ENCODE peak calls at places on chromosomes 5 and 9, in seven cellular contexts. One of them, this sample, is unnamed.

GRCh38 chr5:136108131-136108739 is 24.4 kb upstream of the SMAD5 start:
- DNase-seq in H9: no peak
- DNase-seq in trophoblast cell: no peak
- DNase-seq in neuronal stem cell: no peak
- DNase-seq in IMR-90: no peak
- DNase-seq in mesenchymal stem cell: no peak
- DNase-seq in H1: no peak
- DNase-seq in this sample: no peak

GRCh38 chr5:50874277-50874984 is 208.0 kb downstream of the PARP8 start:
- DNase-seq in H9: no peak
- DNase-seq in trophoblast cell: peak
- DNase-seq in neuronal stem cell: no peak
- DNase-seq in IMR-90: no peak
- DNase-seq in mesenchymal stem cell: peak
- DNase-seq in H1: no peak
- DNase-seq in this sample: no peak

GRCh38 chr9:14314424-14314928 is 535 bp upstream of the NFIB start:
- DNase-seq in H9: peak
- DNase-seq in trophoblast cell: peak
- DNase-seq in neuronal stem cell: no peak
- DNase-seq in IMR-90: peak
- DNase-seq in mesenchymal stem cell: peak
- DNase-seq in H1: no peak
- DNase-seq in this sample: peak

GRCh38 chr5:90987711-90988110 is 395.4 kb downstream of the ARRDC3 start:
- DNase-seq in H9: no peak
- DNase-seq in trophoblast cell: peak
- DNase-seq in neuronal stem cell: no peak
- DNase-seq in IMR-90: no peak
- DNase-seq in mesenchymal stem cell: no peak
- DNase-seq in H1: no peak
- DNase-seq in this sample: no peak

GRCh38 chr9:9970514-9970913 is 642.3 kb downstream of the PTPRD start:
- DNase-seq in H9: no peak
- DNase-seq in trophoblast cell: no peak
- DNase-seq in neuronal stem cell: peak
- DNase-seq in IMR-90: no peak
- DNase-seq in mesenchymal stem cell: no peak
- DNase-seq in H1: no peak
- DNase-seq in this sample: no peak

GRCh38 chr9:102740578-102740977 is 254.6 kb upstream of the CYLC2 start:
- DNase-seq in H9: no peak
- DNase-seq in trophoblast cell: no peak
- DNase-seq in neuronal stem cell: no peak
- DNase-seq in IMR-90: no peak
- DNase-seq in mesenchymal stem cell: no peak
- DNase-seq in H1: no peak
- DNase-seq in this sample: no peak

GRCh38 chr9:126788631-126789349 is 16.1 kb upstream of the ZBTB43 start:
- DNase-seq in H9: no peak
- DNase-seq in trophoblast cell: peak
- DNase-seq in neuronal stem cell: no peak
- DNase-seq in IMR-90: peak
- DNase-seq in mesenchymal stem cell: peak
- DNase-seq in H1: no peak
- DNase-seq in this sample: no peak

GRCh38 chr5:38548064-38548759 is 8.2 kb downstream of the LIFR start:
- DNase-seq in H9: no peak
- DNase-seq in trophoblast cell: no peak
- DNase-seq in neuronal stem cell: no peak
- DNase-seq in IMR-90: no peak
- DNase-seq in mesenchymal stem cell: no peak
- DNase-seq in H1: no peak
- DNase-seq in this sample: no peak

GRCh38 chr9:93552923-93553322 is 23.5 kb upstream of the PHF2 start:
- DNase-seq in H9: no peak
- DNase-seq in trophoblast cell: no peak
- DNase-seq in neuronal stem cell: no peak
- DNase-seq in IMR-90: no peak
- DNase-seq in mesenchymal stem cell: no peak
- DNase-seq in H1: no peak
- DNase-seq in this sample: no peak

GRCh38 chr9:89626741-89627265 is 22.0 kb downstream of the GADD45G start:
- DNase-seq in H9: no peak
- DNase-seq in trophoblast cell: no peak
- DNase-seq in neuronal stem cell: no peak
- DNase-seq in IMR-90: no peak
- DNase-seq in mesenchymal stem cell: no peak
- DNase-seq in H1: no peak
- DNase-seq in this sample: no peak

GRCh38 chr9:136010615-136011341 is 49.6 kb upstream of the UBAC1 start:
- DNase-seq in H9: peak
- DNase-seq in trophoblast cell: no peak
- DNase-seq in neuronal stem cell: no peak
- DNase-seq in IMR-90: no peak
- DNase-seq in mesenchymal stem cell: no peak
- DNase-seq in H1: no peak
- DNase-seq in this sample: no peak

GRCh38 chr5:58239075-58239474 is 220.8 kb downstream of the PLK2 start:
- DNase-seq in H9: no peak
- DNase-seq in trophoblast cell: no peak
- DNase-seq in neuronal stem cell: no peak
- DNase-seq in IMR-90: no peak
- DNase-seq in mesenchymal stem cell: no peak
- DNase-seq in H1: no peak
- DNase-seq in this sample: no peak

GRCh38 chr5:10914741-10915480 is 153.9 kb upstream of the DAP start:
- DNase-seq in H9: no peak
- DNase-seq in trophoblast cell: no peak
- DNase-seq in neuronal stem cell: no peak
- DNase-seq in IMR-90: no peak
- DNase-seq in mesenchymal stem cell: no peak
- DNase-seq in H1: no peak
- DNase-seq in this sample: no peak

GRCh38 chr9:120905794-120906248 is 20.8 kb downstream of the TRAF1 start:
- DNase-seq in H9: no peak
- DNase-seq in trophoblast cell: no peak
- DNase-seq in neuronal stem cell: no peak
- DNase-seq in IMR-90: no peak
- DNase-seq in mesenchymal stem cell: no peak
- DNase-seq in H1: no peak
- DNase-seq in this sample: no peak

GRCh38 chr9:92749934-92750315 is 14.7 kb downstream of the BICD2 start:
- DNase-seq in H9: no peak
- DNase-seq in trophoblast cell: no peak
- DNase-seq in neuronal stem cell: no peak
- DNase-seq in IMR-90: peak
- DNase-seq in mesenchymal stem cell: peak
- DNase-seq in H1: no peak
- DNase-seq in this sample: peak

GRCh38 chr9:7117676-7118561 is 360.1 kb downstream of the KDM4C start:
- DNase-seq in H9: no peak
- DNase-seq in trophoblast cell: no peak
- DNase-seq in neuronal stem cell: no peak
- DNase-seq in IMR-90: peak
- DNase-seq in mesenchymal stem cell: peak
- DNase-seq in H1: no peak
- DNase-seq in this sample: no peak

GRCh38 chr5:134543820-134544692 is 18.6 kb downstream of the JADE2 start:
- DNase-seq in H9: no peak
- DNase-seq in trophoblast cell: no peak
- DNase-seq in neuronal stem cell: no peak
- DNase-seq in IMR-90: no peak
- DNase-seq in mesenchymal stem cell: no peak
- DNase-seq in H1: no peak
- DNase-seq in this sample: no peak

GRCh38 chr9:128141604-128142003 is 7.6 kb upstream of the LCN2 start:
- DNase-seq in H9: peak
- DNase-seq in trophoblast cell: no peak
- DNase-seq in neuronal stem cell: no peak
- DNase-seq in IMR-90: no peak
- DNase-seq in mesenchymal stem cell: no peak
- DNase-seq in H1: no peak
- DNase-seq in this sample: no peak

GRCh38 chr5:36414869-36415282 is 113.2 kb upstream of the RANBP3L start:
- DNase-seq in H9: no peak
- DNase-seq in trophoblast cell: no peak
- DNase-seq in neuronal stem cell: no peak
- DNase-seq in IMR-90: peak
- DNase-seq in mesenchymal stem cell: peak
- DNase-seq in H1: no peak
- DNase-seq in this sample: peak

GRCh38 chr9:121707477-121708424 is 56.3 kb downstream of the DAB2IP start:
- DNase-seq in H9: no peak
- DNase-seq in trophoblast cell: no peak
- DNase-seq in neuronal stem cell: no peak
- DNase-seq in IMR-90: no peak
- DNase-seq in mesenchymal stem cell: peak
- DNase-seq in H1: no peak
- DNase-seq in this sample: no peak

GRCh38 chr5:168266016-168266415 is 25.4 kb upstream of the WWC1 start:
- DNase-seq in H9: no peak
- DNase-seq in trophoblast cell: no peak
- DNase-seq in neuronal stem cell: no peak
- DNase-seq in IMR-90: no peak
- DNase-seq in mesenchymal stem cell: no peak
- DNase-seq in H1: no peak
- DNase-seq in this sample: no peak

GRCh38 chr5:142674438-142675210 is 11.3 kb downstream of the FGF1 start:
- DNase-seq in H9: no peak
- DNase-seq in trophoblast cell: no peak
- DNase-seq in neuronal stem cell: no peak
- DNase-seq in IMR-90: peak
- DNase-seq in mesenchymal stem cell: peak
- DNase-seq in H1: no peak
- DNase-seq in this sample: no peak

GRCh38 chr9:89495824-89496555 is 1.9 kb downstream of the SEMA4D start:
- DNase-seq in H9: no peak
- DNase-seq in trophoblast cell: no peak
- DNase-seq in neuronal stem cell: no peak
- DNase-seq in IMR-90: no peak
- DNase-seq in mesenchymal stem cell: no peak
- DNase-seq in H1: no peak
- DNase-seq in this sample: no peak

GRCh38 chr9:37034320-37034937 is 361 bp upstream of the PAX5 start:
- DNase-seq in H9: peak
- DNase-seq in trophoblast cell: no peak
- DNase-seq in neuronal stem cell: no peak
- DNase-seq in IMR-90: no peak
- DNase-seq in mesenchymal stem cell: no peak
- DNase-seq in H1: no peak
- DNase-seq in this sample: peak

GRCh38 chr5:68287976-68288755 is 72.6 kb downstream of the PIK3R1 start:
- DNase-seq in H9: peak
- DNase-seq in trophoblast cell: no peak
- DNase-seq in neuronal stem cell: peak
- DNase-seq in IMR-90: peak
- DNase-seq in mesenchymal stem cell: peak
- DNase-seq in H1: no peak
- DNase-seq in this sample: peak

GRCh38 chr5:13215370-13215769 is 729.1 kb downstream of the DNAH5 start:
- DNase-seq in H9: no peak
- DNase-seq in trophoblast cell: no peak
- DNase-seq in neuronal stem cell: no peak
- DNase-seq in IMR-90: no peak
- DNase-seq in mesenchymal stem cell: no peak
- DNase-seq in H1: no peak
- DNase-seq in this sample: peak
- H2AK5ac ChIP-seq in H9: no peak
- H2AK5ac ChIP-seq in trophoblast cell: no peak
- H2AK5ac ChIP-seq in neuronal stem cell: no peak
- H2AK5ac ChIP-seq in IMR-90: no peak
- H2AK5ac ChIP-seq in mesenchymal stem cell: no peak
- H2AK5ac ChIP-seq in H1: no peak
- H2AK5ac ChIP-seq in this sample: no peak

DNA sequence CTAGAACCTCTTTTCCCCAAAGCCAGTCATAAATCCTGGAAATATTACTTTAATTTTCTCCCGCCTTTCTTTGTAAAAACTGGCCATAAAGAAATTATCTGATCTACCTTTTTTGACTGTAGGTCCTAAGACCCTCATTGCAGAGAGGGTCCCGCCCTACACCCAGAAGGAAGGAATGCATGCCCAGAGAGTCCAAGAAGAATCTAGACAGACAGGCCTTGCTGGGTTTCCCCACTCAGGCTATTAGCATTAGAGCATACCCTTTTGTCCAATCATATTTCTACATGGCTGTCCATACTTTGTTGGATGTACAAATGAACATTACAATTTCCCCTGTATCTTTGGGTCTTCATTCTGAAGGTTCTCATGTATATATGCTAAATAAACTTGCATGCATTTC is 1.9 kb upstream of the ATG10 start:
- DNase-seq in H9: no peak
- DNase-seq in trophoblast cell: peak
- DNase-seq in neuronal stem cell: no peak
- DNase-seq in IMR-90: no peak
- DNase-seq in mesenchymal stem cell: no peak
- DNase-seq in H1: no peak
- DNase-seq in this sample: no peak
- H3K4ac ChIP-seq in H9: no peak
- H3K4ac ChIP-seq in trophoblast cell: no peak
- H3K4ac ChIP-seq in neuronal stem cell: no peak
- H3K4ac ChIP-seq in IMR-90: no peak
- H3K4ac ChIP-seq in mesenchymal stem cell: no peak
- H3K4ac ChIP-seq in H1: no peak
- H3K4ac ChIP-seq in this sample: peak

DNA sequence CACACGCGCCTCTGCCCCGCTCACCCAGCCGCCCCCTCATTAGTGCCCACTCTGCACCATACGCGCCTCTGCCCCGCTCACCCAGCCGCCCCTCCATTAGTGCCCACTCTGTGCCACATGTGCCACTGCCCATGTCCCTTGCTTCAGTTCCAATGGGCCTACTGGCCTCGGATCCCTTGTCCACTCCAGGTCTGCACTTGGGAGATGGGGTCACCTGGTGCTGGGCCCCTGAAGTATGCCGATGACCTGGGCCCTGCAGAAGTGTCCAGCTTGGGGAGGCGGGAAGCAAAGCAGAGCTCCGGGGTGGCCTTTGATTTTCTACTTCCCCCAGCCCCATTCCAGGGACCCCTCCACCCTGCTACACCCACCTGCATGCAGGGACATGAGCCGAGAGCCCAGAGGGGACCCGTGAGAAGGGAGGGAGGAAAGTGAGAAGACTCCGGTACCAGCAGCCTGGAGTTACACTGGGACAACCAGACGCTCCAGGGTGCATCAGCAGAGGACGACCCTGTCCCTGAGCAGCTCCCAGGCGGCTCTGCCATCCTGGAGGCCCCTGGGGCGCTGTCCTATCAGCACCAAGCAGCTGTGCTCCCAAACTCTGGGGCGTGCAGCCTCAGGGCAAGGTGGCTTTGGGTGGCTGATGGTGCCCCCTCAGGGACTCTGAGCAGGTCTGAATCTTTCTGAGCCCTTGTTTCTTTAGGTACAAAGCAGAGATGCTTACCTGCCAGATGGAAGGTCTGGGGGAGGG is 140.8 kb downstream of the RXRA start:
- DNase-seq in H9: no peak
- DNase-seq in trophoblast cell: no peak
- DNase-seq in neuronal stem cell: no peak
- DNase-seq in IMR-90: no peak
- DNase-seq in mesenchymal stem cell: no peak
- DNase-seq in H1: no peak
- DNase-seq in this sample: no peak
- H2AK5ac ChIP-seq in H9: no peak
- H2AK5ac ChIP-seq in trophoblast cell: no peak
- H2AK5ac ChIP-seq in neuronal stem cell: no peak
- H2AK5ac ChIP-seq in IMR-90: no peak
- H2AK5ac ChIP-seq in mesenchymal stem cell: no peak
- H2AK5ac ChIP-seq in H1: no peak
- H2AK5ac ChIP-seq in this sample: no peak

GRCh38 chr9:131629827-131630205 is 84.5 kb downstream of the PRRT1B start:
- DNase-seq in H9: no peak
- DNase-seq in trophoblast cell: no peak
- DNase-seq in neuronal stem cell: no peak
- DNase-seq in IMR-90: no peak
- DNase-seq in mesenchymal stem cell: no peak
- DNase-seq in H1: no peak
- DNase-seq in this sample: no peak
- H3K4ac ChIP-seq in H9: no peak
- H3K4ac ChIP-seq in trophoblast cell: no peak
- H3K4ac ChIP-seq in neuronal stem cell: no peak
- H3K4ac ChIP-seq in IMR-90: no peak
- H3K4ac ChIP-seq in mesenchymal stem cell: no peak
- H3K4ac ChIP-seq in H1: no peak
- H3K4ac ChIP-seq in this sample: no peak